ENCODE peak calls at places on chromosomes 13 and 19, in seven cellular contexts. W is Ammon's horn; L is GM04504; U is activated CD4-positive, alpha-beta T cell treated with anti-CD3 and anti-CD28 coated beads, Interleukin-2, amount 50 U/mL, for 48 hours; I is A172; T is H7; E is stomach. D is an unnamed sample.

GRCh38 chr13:67383358-67383757 is 153.2 kb upstream of the PCDH9 start:
- DNase-seq in E (no peak), T (no peak), L (no peak), U (no peak), W (no peak), I (peak; percentile 24), D (no peak)

GRCh38 chr19:42267644-42268141 is 1.4 kb upstream of the CIC start:
- DNase-seq in I (no peak), W (no peak), T (no peak), E (no peak), U (no peak), L (no peak), D (no peak)

GRCh38 chr19:371501-372160 is 27.0 kb upstream of the MIER2 start:
- DNase-seq in L (no peak), E (no peak), U (no peak), I (no peak), W (no peak), T (no peak), D (no peak)

GRCh38 chr13:109130093-109130835 is 500.9 kb downstream of the MYO16 start:
- DNase-seq in U (no peak), L (no peak), T (no peak), I (no peak), E (no peak), W (no peak), D (no peak)

GRCh38 chr19:47437500-47437899 is 18.2 kb upstream of the MEIS3 start:
- DNase-seq in W (no peak), U (no peak), L (no peak), T (no peak), I (no peak), E (no peak), D (no peak)

GRCh38 chr13:85170372-85170771 is 628.8 kb downstream of the SLITRK6 start:
- DNase-seq in L (no peak), T (no peak), I (no peak), U (no peak), E (no peak), W (no peak), D (no peak)

GRCh38 chr19:42468273-42468796 is 25.6 kb upstream of the CXCL17 start:
- DNase-seq in W (no peak), T (no peak), E (no peak), I (peak; percentile 94), L (peak; percentile 65), U (no peak), D (no peak)

GRCh38 chr19:47414469-47414868 is 4.9 kb downstream of the MEIS3 start:
- DNase-seq in L (no peak), W (peak; percentile 75), I (no peak), U (no peak), E (no peak), T (peak; percentile 80), D (no peak)

GRCh38 chr13:77319536-77319935 is 7.4 kb downstream of the MYCBP2 start:
- DNase-seq in W (no peak), L (no peak), E (no peak), I (no peak), T (no peak), U (no peak), D (no peak)

GRCh38 chr19:40255619-40256166 is 29.2 kb upstream of the CCNP start:
- DNase-seq in U (no peak), E (no peak), T (no peak), I (no peak), L (no peak), W (no peak), D (no peak)

GRCh38 chr19:48102870-48103751 is 7.5 kb downstream of the PLA2G4C start:
- DNase-seq in U (peak; percentile 47), E (no peak), W (no peak), T (peak; percentile 90), L (no peak), I (peak; percentile 21), D (no peak)

GRCh38 chr19:19538077-19538764 is at the start of gene CILP2:
- DNase-seq in E (peak; percentile 37), L (no peak), W (no peak), I (no peak), T (peak; percentile 99), U (peak; percentile 45), D (peak; percentile 50)

GRCh38 chr13:28185256-28185655 is 46.9 kb downstream of the PAN3 start:
- DNase-seq in E (no peak), T (no peak), I (no peak), W (no peak), L (no peak), U (no peak), D (no peak)

GRCh38 chr19:45294291-45295029 is 28.2 kb downstream of the CKM start:
- DNase-seq in E (no peak), U (no peak), W (peak; percentile 73), L (no peak), T (no peak), I (no peak), D (no peak)

GRCh38 chr19:23273594-23274412 is 23.6 kb upstream of the ZNF724 start:
- DNase-seq in W (peak; percentile 97), L (peak; percentile 72), E (peak; percentile 93), U (peak; percentile 96), T (peak; percentile 93), I (peak; percentile 90), D (peak; percentile 89)

GRCh38 chr13:71661921-71662320 is 205.1 kb downstream of the DACH1 start:
- DNase-seq in U (no peak), T (no peak), L (peak; percentile 12), I (no peak), E (no peak), W (no peak), D (no peak)

GRCh38 chr13:34750078-34750703 is 191.9 kb upstream of the NBEA start:
- DNase-seq in T (peak; percentile 28), L (no peak), W (peak; percentile 43), I (no peak), U (no peak), E (no peak), D (no peak)

GRCh38 chr13:100314132-100314910 is 225.4 kb downstream of the PCCA start:
- DNase-seq in L (no peak), U (no peak), I (no peak), T (no peak), W (no peak), E (no peak), D (no peak)

GRCh38 chr13:54162069-54162468 is 1133.5 kb downstream of the OLFM4 start:
- DNase-seq in U (no peak), I (no peak), T (no peak), W (no peak), E (no peak), L (no peak), D (no peak)

GRCh38 chr13:67369895-67370660 is 139.9 kb upstream of the PCDH9 start:
- DNase-seq in I (peak; percentile 57), L (peak; percentile 12), U (no peak), W (no peak), T (no peak), E (no peak), D (no peak)

GRCh38 chr19:1268392-1269064 is 604 bp upstream of the CIRBP start:
- DNase-seq in L (no peak), E (no peak), W (no peak), U (no peak), T (no peak), I (no peak), D (no peak)

GRCh38 chr13:106612688-106613087 is 44.8 kb upstream of the ARGLU1 start:
- DNase-seq in L (no peak), T (no peak), W (peak; percentile 21), E (peak; percentile 63), I (no peak), U (no peak), D (no peak)

D was measured in activated B cell treated with CpG ODN at 0.5 μM for 24 hours.